ENCODE peak calls at places on chromosome 3, in ten cellular contexts. T is CD8-positive, alpha-beta T cell; Y is hepatocyte; G is ureter; L is HCEC 1CT; D is fibroblast of pulmonary artery; B is omental fat pad; Z is heart left ventricle; C is neuronal stem cell; R is activated T-cell treated with anti-CD3 and anti-CD28 coated beads, Interleukin-2, amount 50 U/mL, for 1 hour. A is an unnamed sample.

GRCh38 chr3:100603449-100603848 is 6.0 kb upstream of the ADGRG7 start:
- DNase-seq in T (no peak), G (no peak), R (no peak), B (no peak), C (no peak), Z (no peak), L (peak), D (peak), Y (peak), A (peak)

GRCh38 chr3:53845103-53845880 is 927 bp downstream of the CHDH start:
- DNase-seq in L (no peak), R (no peak), Y (peak), Z (peak), C (peak), T (no peak), G (peak), D (peak), B (no peak), A (no peak)

GRCh38 chr3:153163349-153164008 is 1.5 kb downstream of the RAP2B start:
- DNase-seq in L (peak), C (no peak), G (no peak), T (no peak), D (peak), B (no peak), R (no peak), Z (no peak), Y (peak), A (peak)

GRCh38 chr3:184679056-184679502 is 32.8 kb downstream of the MAGEF1 start:
- DNase-seq in R (no peak), Z (peak), C (peak), D (no peak), G (no peak), Y (peak), L (no peak), T (no peak), B (no peak), A (no peak)

GRCh38 chr3:74614133-74614967 is at the start of gene CNTN3:
- DNase-seq in C (peak), R (no peak), G (peak), D (peak), B (no peak), L (no peak), T (no peak), Z (no peak), Y (peak), A (no peak)

GRCh38 chr3:149596136-149596770 is 61.6 kb downstream of the WWTR1 start:
- DNase-seq in R (no peak), B (no peak), C (no peak), G (no peak), D (peak), Y (no peak), Z (no peak), L (no peak), T (no peak), A (no peak)

GRCh38 chr3:76500746-76501275 is 539.1 kb upstream of the ROBO2 start:
- DNase-seq in B (no peak), R (no peak), D (peak), Y (no peak), Z (no peak), G (no peak), L (peak), C (no peak), T (no peak), A (no peak)

GRCh38 chr3:134642445-134643149 is 8.2 kb downstream of the KY start:
- DNase-seq in T (no peak), Z (no peak), Y (no peak), C (no peak), D (no peak), B (no peak), R (no peak), G (no peak), L (no peak), A (no peak)

GRCh38 chr3:94305835-94306685 is 243.2 kb downstream of the NSUN3 start:
- DNase-seq in R (no peak), C (peak), T (no peak), L (no peak), D (no peak), B (no peak), Y (no peak), G (no peak), Z (no peak), A (no peak)

GRCh38 chr3:72001758-72002157 is 216.8 kb upstream of the PROK2 start:
- DNase-seq in C (no peak), B (no peak), T (no peak), R (no peak), L (no peak), Y (no peak), Z (no peak), G (no peak), D (no peak), A (no peak)

GRCh38 chr3:36826240-36826639 is 61.9 kb upstream of the DCLK3 start:
- DNase-seq in Y (no peak), L (no peak), T (no peak), B (no peak), C (no peak), G (no peak), R (no peak), Z (no peak), D (no peak), A (no peak)

GRCh38 chr3:42683875-42684593 is 1.3 kb upstream of the KLHL40 start:
- DNase-seq in B (peak), R (no peak), T (no peak), Z (peak), C (no peak), Y (peak), L (peak), D (peak), G (peak), A (no peak)

GRCh38 chr3:30401971-30402370 is 204.4 kb upstream of the TGFBR2 start:
- DNase-seq in D (no peak), B (no peak), Z (peak), C (no peak), G (no peak), R (no peak), Y (no peak), L (peak), T (no peak), A (no peak)

GRCh38 chr3:189172668-189173419 is 1.1 kb downstream of the TPRG1 start:
- DNase-seq in Z (no peak), T (no peak), C (no peak), G (no peak), Y (no peak), R (no peak), D (no peak), B (no peak), L (no peak), A (peak)

GRCh38 chr3:177729939-177730700 is 532.8 kb upstream of the TBL1XR1 start:
- DNase-seq in Y (no peak), B (no peak), Z (peak), G (no peak), L (no peak), C (no peak), T (no peak), D (no peak), R (no peak), A (no peak)

GRCh38 chr3:62186967-62187366 is 186.4 kb downstream of the FEZF2 start:
- DNase-seq in B (no peak), G (no peak), D (peak), Z (no peak), R (no peak), Y (peak), C (no peak), T (no peak), L (peak), A (no peak)

GRCh38 chr3:181985386-181985785 is 273.7 kb downstream of the SOX2 start:
- DNase-seq in C (no peak), B (no peak), Y (no peak), R (no peak), D (no peak), L (no peak), G (no peak), T (no peak), Z (no peak), A (no peak)

GRCh38 chr3:51408813-51409212 is 17.7 kb downstream of the RBM15B start:
- DNase-seq in C (no peak), D (no peak), B (no peak), L (no peak), Y (no peak), G (no peak), T (no peak), R (no peak), Z (no peak), A (no peak)

GRCh38 chr3:120475722-120476385 is 25.1 kb upstream of the FSTL1 start:
- DNase-seq in R (no peak), Z (no peak), B (no peak), Y (no peak), T (no peak), L (no peak), C (no peak), G (no peak), D (peak), A (no peak)

GRCh38 chr3:79344876-79345871 is 422.6 kb downstream of the ROBO1 start:
- DNase-seq in B (no peak), C (no peak), G (no peak), D (no peak), R (no peak), Y (no peak), Z (no peak), T (no peak), L (no peak), A (no peak)

GRCh38 chr3:185658504-185658912 is 72.4 kb downstream of the SENP2 start:
- DNase-seq in T (no peak), D (peak), G (no peak), L (peak), Z (no peak), C (no peak), Y (peak), R (no peak), B (peak), A (no peak)

GRCh38 chr3:38049358-38050126 is 10.5 kb downstream of the DLEC1 start:
- DNase-seq in R (no peak), C (no peak), Z (no peak), B (no peak), D (no peak), Y (no peak), L (no peak), T (no peak), G (no peak), A (no peak)

GRCh38 chr3:99579246-99579645 is 59.1 kb upstream of the COL8A1 start:
- DNase-seq in G (no peak), R (no peak), Y (peak), T (no peak), L (peak), B (no peak), Z (no peak), D (peak), C (no peak), A (no peak)

GRCh38 chr3:138227650-138228049 is 40.5 kb downstream of the ARMC8 start:
- DNase-seq in Z (no peak), G (no peak), R (no peak), T (no peak), C (no peak), B (no peak), L (peak), D (peak), Y (no peak), A (no peak)

GRCh38 chr3:158249183-158249582 is 139.3 kb downstream of the RSRC1 start:
- DNase-seq in C (no peak), L (no peak), Z (no peak), Y (no peak), R (no peak), T (no peak), G (no peak), D (no peak), B (no peak), A (no peak)